ENCODE peak calls at places on chromosome 9, in eight cellular contexts. N is B cell; I is stimulated activated CD8-positive, alpha-beta memory T cell treated with anti-CD3 and anti-CD28 coated beads, Interleukin-4, amount 100 ng/mL, for 48 hours; J is caudate nucleus; F is anterior cingulate cortex; A is bronchial epithelial cell; D is cerebellum; Q is GM23248. Z is an unnamed sample.

GRCh38 chr9:134048582-134048968 is 19.3 kb downstream of the BRD3 start:
- DNase-seq in N (no peak), Q (no peak), A (no peak), I (no peak), F (no peak), D (no peak), J (no peak), Z (no peak)

GRCh38 chr9:122368642-122369041 is 2.2 kb upstream of the PTGS1 start:
- DNase-seq in D (no peak), I (no peak), N (no peak), Q (no peak), A (no peak), J (no peak), F (no peak), Z (no peak)

GRCh38 chr9:69697475-69697874 is 25.3 kb upstream of the APBA1 start:
- DNase-seq in D (no peak), Q (no peak), A (no peak), F (no peak), I (no peak), N (no peak), J (no peak), Z (no peak)

GRCh38 chr9:113187935-113188595 is 33.0 kb downstream of the FKBP15 start:
- DNase-seq in J (no peak), D (no peak), F (peak; percentile 32), I (no peak), Q (peak; percentile 97), N (no peak), A (peak; percentile 97), Z (peak; percentile 93)

GRCh38 chr9:72129271-72130156 is 19.7 kb upstream of the GDA start:
- DNase-seq in I (no peak), N (no peak), J (no peak), A (no peak), F (peak; percentile 11), D (no peak), Q (peak; percentile 43), Z (peak; percentile 19)

GRCh38 chr9:86079421-86080111 is 19.8 kb downstream of the GOLM1 start:
- DNase-seq in A (peak; percentile 77), D (peak; percentile 72), N (no peak), F (no peak), J (no peak), Q (peak; percentile 50), I (no peak), Z (no peak)

GRCh38 chr9:117643288-117643654 is 60.9 kb upstream of the TLR4 start:
- DNase-seq in A (no peak), N (no peak), Q (no peak), D (no peak), J (no peak), I (no peak), F (no peak), Z (no peak)

GRCh38 chr9:88523056-88523455 is 11.9 kb upstream of the NXNL2 start:
- DNase-seq in J (no peak), A (peak; percentile 47), Q (peak; percentile 62), D (no peak), I (no peak), F (no peak), N (no peak), Z (peak; percentile 49)

GRCh38 chr9:126607731-126608130 is 6.0 kb upstream of the LMX1B start:
- DNase-seq in Q (no peak), N (no peak), A (no peak), F (no peak), D (no peak), J (no peak), I (no peak), Z (no peak)

GRCh38 chr9:93899609-93900435 is 55.3 kb downstream of the BARX1 start:
- DNase-seq in D (no peak), J (no peak), A (no peak), F (no peak), N (no peak), Q (no peak), I (peak; percentile 9), Z (no peak)

GRCh38 chr9:106503759-106504158 is 359.2 kb upstream of the ZNF462 start:
- DNase-seq in A (no peak), J (no peak), Q (no peak), I (no peak), F (no peak), D (no peak), N (no peak), Z (no peak)

GRCh38 chr9:96219615-96220257 is 82.2 kb downstream of the HSD17B3 start:
- DNase-seq in I (peak; percentile 67), J (no peak), A (peak; percentile 9), D (peak; percentile 23), F (peak; percentile 14), N (no peak), Q (peak; percentile 77), Z (peak; percentile 15)

GRCh38 chr9:82117025-82117424 is 128.5 kb downstream of the SPATA31D1 start:
- DNase-seq in I (no peak), A (no peak), N (no peak), J (no peak), D (no peak), Q (peak; percentile 19), F (peak; percentile 52), Z (no peak)

GRCh38 chr9:78001946-78002731 is 29.5 kb downstream of the GNAQ start:
- DNase-seq in F (no peak), A (no peak), N (no peak), D (no peak), I (no peak), Q (peak; percentile 49), J (no peak), Z (no peak)

Z was measured in mammary epithelial cell.